ENCODE peak calls at places on chromosomes 13 and 19, in nine cellular contexts. T is A673, K is neural progenitor cell, I is heart left ventricle, Y is IMR-90, P is tibial nerve, N is stomach, J is SK-N-SH, D is left ventricle myocardium inferior. U is an unnamed sample.

GRCh38 chr13:31394491-31394890 is 194.7 kb downstream of the B3GLCT start:
- DNase-seq in T (no peak), K (no peak), I (no peak), Y (no peak), P (no peak), N (no peak), J (no peak), D (no peak), U (no peak)

GRCh38 chr13:109677206-109677605 is 109.2 kb downstream of the IRS2 start:
- DNase-seq in T (no peak), K (no peak), I (no peak), Y (no peak), P (no peak), N (no peak), J (no peak), D (no peak), U (no peak)

GRCh38 chr19:49073514-49074378 is 1.2 kb upstream of the KCNA7 start:
- DNase-seq in T (peak; percentile 70), K (peak; percentile 60), I (no peak), Y (no peak), P (no peak), N (no peak), J (peak; percentile 50), D (no peak), U (no peak)

GRCh38 chr13:44972956-44973581 is 16.2 kb downstream of the NUFIP1 start:
- DNase-seq in T (peak; percentile 61), K (peak; percentile 32), I (no peak), Y (peak; percentile 38), P (no peak), N (no peak), J (peak; percentile 34), D (no peak), U (no peak)

GRCh38 chr19:37334179-37335071 is 36.5 kb upstream of the ZNF527 start:
- DNase-seq in T (peak; percentile 97), K (peak; percentile 95), I (peak; percentile 96), Y (peak; percentile 86), P (peak; percentile 76), N (peak; percentile 94), J (peak; percentile 89), D (peak; percentile 93), U (peak; percentile 92)

GRCh38 chr13:99459101-99459500 is 42.2 kb upstream of the TM9SF2 start:
- DNase-seq in T (no peak), K (no peak), I (no peak), Y (no peak), P (no peak), N (no peak), J (no peak), D (no peak), U (no peak)

GRCh38 chr19:8702350-8702749 is 3.8 kb upstream of the ACTL9 start:
- DNase-seq in T (peak; percentile 21), K (no peak), I (no peak), Y (no peak), P (no peak), N (no peak), J (no peak), D (no peak), U (no peak)

GRCh38 chr13:34000955-34001354 is 183.0 kb downstream of the RFC3 start:
- DNase-seq in T (no peak), K (no peak), I (no peak), Y (no peak), P (no peak), N (no peak), J (no peak), D (no peak), U (no peak)

GRCh38 chr19:35266149-35266903 is 2.4 kb upstream of the USF2 start:
- DNase-seq in T (no peak), K (no peak), I (no peak), Y (no peak), P (peak; percentile 13), N (no peak), J (no peak), D (no peak), U (no peak)

GRCh38 chr19:5978606-5979552 is 939 bp upstream of the RANBP3 start:
- DNase-seq in T (no peak), K (no peak), I (no peak), Y (no peak), P (no peak), N (no peak), J (peak; percentile 42), D (no peak), U (no peak)

GRCh38 chr19:4768934-4769777 is 22.4 kb upstream of the FEM1A start:
- DNase-seq in T (peak; percentile 92), K (peak; percentile 97), I (peak; percentile 80), Y (peak; percentile 82), P (peak; percentile 36), N (peak; percentile 82), J (peak; percentile 90), D (peak; percentile 75), U (peak; percentile 86)

GRCh38 chr13:106499905-106500304 is 35.6 kb downstream of the EFNB2 start:
- DNase-seq in T (no peak), K (no peak), I (no peak), Y (peak; percentile 47), P (no peak), N (no peak), J (no peak), D (no peak), U (no peak)

GRCh38 chr13:100565291-100565690 is 23.3 kb downstream of the GGACT start:
- DNase-seq in T (no peak), K (no peak), I (no peak), Y (no peak), P (no peak), N (no peak), J (no peak), D (no peak), U (no peak)

GRCh38 chr19:47848871-47849473 is 10.1 kb upstream of the TPRX2 start:
- DNase-seq in T (peak; percentile 49), K (peak; percentile 96), I (no peak), Y (no peak), P (no peak), N (no peak), J (peak; percentile 33), D (no peak), U (peak; percentile 24)

GRCh38 chr19:58356236-58356970 is 3.1 kb upstream of the A1BG start:
- DNase-seq in T (peak; percentile 33), K (no peak), I (no peak), Y (peak; percentile 43), P (no peak), N (no peak), J (no peak), D (no peak), U (no peak)

GRCh38 chr13:112908342-112908741 is 60.7 kb upstream of the MCF2L start:
- DNase-seq in T (no peak), K (no peak), I (no peak), Y (no peak), P (no peak), N (no peak), J (no peak), D (no peak), U (no peak)

GRCh38 chr13:40096357-40096911 is 441.0 kb downstream of the COG6 start:
- DNase-seq in T (no peak), K (peak; percentile 26), I (no peak), Y (no peak), P (no peak), N (no peak), J (no peak), D (no peak), U (no peak)

GRCh38 chr19:18362934-18363542 is 22.6 kb downstream of the PGPEP1 start:
- DNase-seq in T (no peak), K (no peak), I (no peak), Y (no peak), P (no peak), N (no peak), J (no peak), D (no peak), U (peak; percentile 38)

GRCh38 chr19:18363787-18364186 is 22.2 kb upstream of the GDF15 start:
- DNase-seq in T (no peak), K (no peak), I (no peak), Y (no peak), P (no peak), N (no peak), J (no peak), D (no peak), U (no peak)

GRCh38 chr19:18368504-18369222 is 17.3 kb upstream of the GDF15 start:
- DNase-seq in T (no peak), K (peak; percentile 61), I (no peak), Y (no peak), P (no peak), N (peak; percentile 62), J (no peak), D (no peak), U (no peak)

GRCh38 chr19:18364826-18365528 is 21.0 kb upstream of the GDF15 start:
- DNase-seq in T (peak; percentile 96), K (no peak), I (peak; percentile 79), Y (peak; percentile 100), P (no peak), N (peak; percentile 92), J (peak; percentile 86), D (peak; percentile 42), U (peak; percentile 93)

GRCh38 chr19:18366027-18366435 is 19.9 kb upstream of the GDF15 start:
- DNase-seq in T (no peak), K (no peak), I (no peak), Y (no peak), P (no peak), N (no peak), J (no peak), D (no peak), U (no peak)
- H3K4me1 ChIP-seq in T (peaks cover 39% of the 10 kb centered on the region), K (peaks cover 18% of the 10 kb centered on the region), I (peaks cover 19% of the 10 kb centered on the region), Y (peaks cover 10% of the 10 kb centered on the region), P (peaks cover 22% of the 10 kb centered on the region), N (peaks cover 38% of the 10 kb centered on the region), J (peaks cover 20% of the 10 kb centered on the region), D (peaks cover 32% of the 10 kb centered on the region), U (peaks cover 5% of the 10 kb centered on the region)

GRCh38 chr13:50425772-50426171 is 410.5 kb downstream of the KCNRG start:
- DNase-seq in T (no peak), K (no peak), I (no peak), Y (no peak), P (no peak), N (no peak), J (no peak), D (no peak), U (no peak)
- H3K4me1 ChIP-seq in T (no peaks in the 10 kb centered on the region), K (no peaks in the 10 kb centered on the region), I (peaks cover 36% of the 10 kb centered on the region), Y (peaks cover 5% of the 10 kb centered on the region), P (peaks cover 32% of the 10 kb centered on the region), N (peaks cover 13% of the 10 kb centered on the region), J (no peaks in the 10 kb centered on the region), D (peaks cover 47% of the 10 kb centered on the region), U (no peaks in the 10 kb centered on the region)

GRCh38 chr19:19404879-19405860 is at the start of gene GATAD2A:
- DNase-seq in T (peak; percentile 90), K (peak; percentile 96), I (peak; percentile 95), Y (peak; percentile 89), P (peak; percentile 92), N (peak; percentile 96), J (peak; percentile 98), D (peak; percentile 93), U (peak; percentile 96)
- H3K4me1 ChIP-seq in T (peaks cover 39% of the 10 kb centered on the region), K (peaks cover 41% of the 10 kb centered on the region), I (peaks cover 32% of the 10 kb centered on the region), Y (peaks cover 12% of the 10 kb centered on the region), P (peaks cover 57% of the 10 kb centered on the region), N (peaks cover 62% of the 10 kb centered on the region), J (peaks cover 22% of the 10 kb centered on the region), D (peaks cover 63% of the 10 kb centered on the region), U (peaks cover 5% of the 10 kb centered on the region)

DNA sequence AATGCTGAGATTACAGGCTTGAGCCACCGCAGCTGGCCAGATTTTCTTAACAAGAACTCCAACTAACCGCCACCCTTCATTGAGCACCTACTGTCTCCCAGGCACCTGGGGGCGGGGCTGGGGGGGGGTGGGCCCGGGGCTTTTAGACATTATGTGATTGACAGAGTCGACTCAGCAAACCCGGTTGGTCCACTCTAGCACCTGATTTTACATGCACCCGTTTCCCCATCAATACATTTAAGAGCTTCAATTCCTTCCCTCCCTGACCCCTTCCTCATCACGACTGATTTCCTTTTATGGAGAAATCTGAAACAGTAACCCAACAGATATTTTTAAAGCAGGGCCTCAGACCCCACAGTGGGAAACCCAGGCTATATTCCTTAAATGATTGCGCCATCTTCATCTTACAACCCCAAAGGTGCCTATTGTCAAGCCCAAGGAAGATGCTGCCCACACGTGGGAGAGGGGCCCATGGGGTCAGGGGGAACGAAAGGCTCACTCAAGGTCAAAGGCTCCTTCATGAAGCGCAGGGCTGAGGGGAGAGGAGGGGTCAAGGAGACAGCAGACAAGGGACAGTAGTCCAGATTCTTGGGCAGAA is 1.8 kb downstream of the INSR start:
- DNase-seq in T (no peak), K (no peak), I (no peak), Y (no peak), P (no peak), N (no peak), J (no peak), D (no peak), U (no peak)
- H3K4me1 ChIP-seq in T (no peaks in the 10 kb centered on the region), K (peaks cover 5% of the 10 kb centered on the region), I (peaks cover 21% of the 10 kb centered on the region), Y (peaks cover 3% of the 10 kb centered on the region), P (peaks cover 37% of the 10 kb centered on the region), N (peaks cover 60% of the 10 kb centered on the region), J (peaks cover 11% of the 10 kb centered on the region), D (peaks cover 61% of the 10 kb centered on the region), U (peaks cover 7% of the 10 kb centered on the region)

U was measured in colonic mucosa.